ENCODE peak calls at places on chromosomes 13 and 19, in ten cellular contexts. O is stimulated activated CD4-positive, alpha-beta T cell treated with anti-CD3 and anti-CD28 coated beads, Interleukin-1b, Interleukin-23, amount 100 ng/mL, for 24 hours; C is fibroblast of lung; A is activated CD4-positive, alpha-beta T cell treated with anti-CD3 and anti-CD28 coated beads for 48 hours; E is stimulated activated CD8-positive, alpha-beta memory T cell treated with anti-CD3 and anti-CD28 coated beads, Interleukin-15, amount 100 ng/mL, for 4 hours; Y is progenitor cell of endocrine pancreas; D is T follicular helper cell; X is GM23338; J is NCI-H1105 treated with DMSO at 0.1 percent for 48 hours; W is activated naive CD8-positive, alpha-beta T cell treated with anti-CD3 and anti-CD28 coated beads for 36 hours. Z is an unnamed sample.

GRCh38 chr19:48925240-48925843 is 8.2 kb upstream of the DHDH start:
- DNase-seq in O (no peak), C (peak), A (peak), E (no peak), Y (no peak), D (no peak), X (no peak), J (no peak), W (no peak), Z (peak)

GRCh38 chr13:51845574-51846318 is 769 bp upstream of the TMEM272 start:
- DNase-seq in O (no peak), C (no peak), A (no peak), E (no peak), Y (no peak), D (no peak), X (no peak), J (no peak), W (no peak), Z (peak)

GRCh38 chr13:109744512-109745051 is 41.8 kb downstream of the IRS2 start:
- DNase-seq in O (no peak), C (peak), A (no peak), E (no peak), Y (no peak), D (no peak), X (no peak), J (peak), W (no peak), Z (no peak)

GRCh38 chr13:72696590-72696989 is 30.8 kb downstream of the MZT1 start:
- DNase-seq in O (no peak), C (peak), A (no peak), E (no peak), Y (no peak), D (no peak), X (no peak), J (peak), W (no peak), Z (no peak)

GRCh38 chr19:43570174-43570791 is 5.0 kb downstream of the XRCC1 start:
- DNase-seq in O (no peak), C (no peak), A (no peak), E (no peak), Y (no peak), D (no peak), X (peak), J (peak), W (no peak), Z (no peak)

GRCh38 chr13:31369213-31369612 is 169.4 kb downstream of the B3GLCT start:
- DNase-seq in O (no peak), C (no peak), A (no peak), E (no peak), Y (no peak), D (no peak), X (no peak), J (no peak), W (no peak), Z (no peak)

GRCh38 chr19:34998777-34999497 is 1.2 kb upstream of the GRAMD1A start:
- DNase-seq in O (no peak), C (no peak), A (no peak), E (no peak), Y (no peak), D (no peak), X (peak), J (no peak), W (no peak), Z (no peak)

GRCh38 chr13:77168232-77168631 is 141.3 kb upstream of the FBXL3 start:
- DNase-seq in O (no peak), C (no peak), A (no peak), E (no peak), Y (no peak), D (no peak), X (no peak), J (no peak), W (no peak), Z (no peak)

GRCh38 chr13:51731759-51732158 is 72.2 kb downstream of the DHRS12 start:
- DNase-seq in O (no peak), C (peak), A (no peak), E (no peak), Y (no peak), D (no peak), X (no peak), J (no peak), W (no peak), Z (no peak)

Z was measured in mesendoderm.